ENCODE peak calls at places on chromosomes 3 and 15, in five cellular contexts. V is A172; W is stimulated activated CD4-positive, alpha-beta T cell treated with anti-CD3 and anti-CD28 coated beads, Interleukin-2, amount 100 ng/mL, for 48 hours; G is neural crest cell; M is Right ventricle myocardium superior. R is an unnamed sample.

GRCh38 chr15:76185716-76186115 is 125.6 kb downstream of the ETFA start:
- DNase-seq in M (no peak), V (peak; percentile 71), W (peak; percentile 12), G (peak; percentile 11), R (no peak)

GRCh38 chr15:38145671-38146111 is 106.9 kb upstream of the SPRED1 start:
- DNase-seq in W (no peak), G (no peak), V (no peak), M (no peak), R (no peak)

GRCh38 chr3:14218355-14218754 is 39.7 kb downstream of the LSM3 start:
- DNase-seq in G (no peak), V (no peak), W (no peak), M (no peak), R (no peak)

GRCh38 chr3:139269984-139270383 is 73.8 kb upstream of the MRPS22 start:
- DNase-seq in W (no peak), G (no peak), V (no peak), M (no peak), R (no peak)

GRCh38 chr15:72907733-72908132 is 124.2 kb upstream of the ADPGK start:
- DNase-seq in G (no peak), W (no peak), V (no peak), M (no peak), R (peak; percentile 65)

GRCh38 chr15:71599404-71600225 is 210.7 kb upstream of the NR2E3 start:
- DNase-seq in V (no peak), G (no peak), W (no peak), M (peak; percentile 66), R (no peak)

GRCh38 chr3:177928156-177928555 is 608.1 kb upstream of the KCNMB2 start:
- DNase-seq in V (peak; percentile 69), W (no peak), G (no peak), M (no peak), R (no peak)

GRCh38 chr15:60935130-60935529 is 294.0 kb downstream of the RORA start:
- DNase-seq in G (no peak), W (no peak), V (no peak), M (no peak), R (no peak)

GRCh38 chr15:80926126-80926525 is 63.5 kb downstream of the MESD start:
- DNase-seq in M (no peak), V (no peak), G (no peak), W (no peak), R (no peak)

GRCh38 chr15:77838595-77838994 is 205.9 kb upstream of the LINGO1 start:
- DNase-seq in V (no peak), W (no peak), G (no peak), M (no peak), R (no peak)

GRCh38 chr3:47985376-47985775 is 30.8 kb downstream of the MAP4 start:
- DNase-seq in G (no peak), V (peak; percentile 19), M (no peak), W (no peak), R (no peak)

GRCh38 chr3:167300210-167300609 is 79.9 kb downstream of the ZBBX start:
- DNase-seq in G (no peak), W (no peak), M (no peak), V (no peak), R (no peak)

GRCh38 chr3:53796161-53796560 is 50.1 kb downstream of the CHDH start:
- DNase-seq in G (no peak), W (no peak), V (no peak), M (peak; percentile 84), R (peak; percentile 69)

GRCh38 chr3:48186993-48187578 is 1.1 kb downstream of the CDC25A start:
- DNase-seq in G (peak; percentile 11), V (peak; percentile 24), W (no peak), M (no peak), R (no peak)

GRCh38 chr3:13839766-13840340 is 40.0 kb downstream of the WNT7A start:
- DNase-seq in W (no peak), G (no peak), M (no peak), V (no peak), R (no peak)

R was measured in right cardiac atrium.